ENCODE peak calls at places on chromosome 18, in seven cellular contexts. L is left lung, H is OCI-LY7, M is cardiac fibroblast, Q is astrocyte of the spinal cord, K is A549, B is right lobe of liver. J is an unnamed sample.

GRCh38 chr18:49178736-49179135 is 228.0 kb upstream of the SMAD7 start:
- DNase-seq in L (no peak), H (peak), M (peak), Q (peak), K (peak), B (no peak), J (no peak)

GRCh38 chr18:75253784-75254183 is 43.2 kb downstream of the TSHZ1 start:
- DNase-seq in L (no peak), H (no peak), M (peak), Q (peak), K (no peak), B (no peak), J (no peak)

GRCh38 chr18:2641638-2642037 is 13.9 kb upstream of the SMCHD1 start:
- DNase-seq in L (no peak), H (peak), M (peak), Q (no peak), K (no peak), B (no peak), J (no peak)

GRCh38 chr18:46478796-46479195 is 178.2 kb downstream of the LOXHD1 start:
- DNase-seq in L (no peak), H (no peak), M (no peak), Q (no peak), K (no peak), B (no peak), J (no peak)

GRCh38 chr18:62883937-62884735 is 168.8 kb downstream of the PHLPP1 start:
- DNase-seq in L (no peak), H (no peak), M (no peak), Q (no peak), K (no peak), B (no peak), J (peak)

GRCh38 chr18:76398899-76399612 is 96.0 kb downstream of the ZNF516 start:
- DNase-seq in L (peak), H (peak), M (peak), Q (peak), K (peak), B (peak), J (no peak)

GRCh38 chr18:2955966-2956521 is 56.9 kb downstream of the LPIN2 start:
- DNase-seq in L (no peak), H (no peak), M (peak), Q (no peak), K (no peak), B (no peak), J (no peak)

GRCh38 chr18:711330-711692 is 1.1 kb downstream of the ENOSF1 start:
- DNase-seq in L (no peak), H (no peak), M (no peak), Q (no peak), K (peak), B (no peak), J (no peak)

GRCh38 chr18:75159238-75159518 is 49.8 kb downstream of the PTGR3 start:
- DNase-seq in L (no peak), H (no peak), M (no peak), Q (no peak), K (no peak), B (no peak), J (no peak)

GRCh38 chr18:24395049-24395780 is 2.4 kb downstream of the OSBPL1A start:
- DNase-seq in L (no peak), H (no peak), M (no peak), Q (no peak), K (no peak), B (no peak), J (no peak)

GRCh38 chr18:39675358-39675757 is 2109.8 kb upstream of the CELF4 start:
- DNase-seq in L (peak), H (no peak), M (peak), Q (peak), K (no peak), B (no peak), J (no peak)

GRCh38 chr18:2963048-2963447 is 49.9 kb downstream of the LPIN2 start:
- DNase-seq in L (no peak), H (peak), M (no peak), Q (no peak), K (no peak), B (no peak), J (no peak)

GRCh38 chr18:13455470-13455869 is 236.9 kb downstream of the LDLRAD4 start:
- DNase-seq in L (no peak), H (peak), M (no peak), Q (no peak), K (no peak), B (no peak), J (no peak)

GRCh38 chr18:48932822-48933510 is 17.8 kb downstream of the SMAD7 start:
- DNase-seq in L (no peak), H (peak), M (no peak), Q (peak), K (no peak), B (no peak), J (no peak)

GRCh38 chr18:12857991-12858544 is 26.0 kb downstream of the PTPN2 start:
- DNase-seq in L (no peak), H (no peak), M (no peak), Q (no peak), K (no peak), B (no peak), J (no peak)

GRCh38 chr18:43129946-43130523 is 14.6 kb upstream of the RIT2 start:
- DNase-seq in L (no peak), H (no peak), M (no peak), Q (peak), K (no peak), B (no peak), J (no peak)

GRCh38 chr18:9743200-9744016 is 35.3 kb downstream of the RAB31 start:
- DNase-seq in L (no peak), H (no peak), M (peak), Q (peak), K (peak), B (peak), J (no peak)

GRCh38 chr18:67966224-67966623 is 449.7 kb upstream of the DSEL start:
- DNase-seq in L (no peak), H (no peak), M (no peak), Q (no peak), K (no peak), B (no peak), J (no peak)

GRCh38 chr18:12027046-12027445 is 45.7 kb downstream of the IMPA2 start:
- DNase-seq in L (peak), H (no peak), M (no peak), Q (no peak), K (no peak), B (peak), J (no peak)

GRCh38 chr18:36653141-36653869 is 175.5 kb downstream of the TPGS2 start:
- DNase-seq in L (no peak), H (no peak), M (no peak), Q (no peak), K (no peak), B (no peak), J (no peak)

GRCh38 chr18:58953627-58954026 is 89.0 kb downstream of the ZNF532 start:
- DNase-seq in L (no peak), H (no peak), M (peak), Q (no peak), K (peak), B (peak), J (peak)

GRCh38 chr18:79490593-79491551 is 95.1 kb downstream of the NFATC1 start:
- DNase-seq in L (peak), H (no peak), M (no peak), Q (no peak), K (no peak), B (no peak), J (peak)

GRCh38 chr18:75757951-75758350 is 330.4 kb upstream of the SMIM21 start:
- DNase-seq in L (no peak), H (no peak), M (no peak), Q (no peak), K (no peak), B (no peak), J (no peak)

GRCh38 chr18:79634593-79634992 is 45.0 kb upstream of the CTDP1 start:
- DNase-seq in L (no peak), H (no peak), M (no peak), Q (no peak), K (no peak), B (no peak), J (no peak)

GRCh38 chr18:68426731-68427315 is 288.1 kb downstream of the TMX3 start:
- DNase-seq in L (no peak), H (no peak), M (no peak), Q (peak), K (no peak), B (no peak), J (no peak)

GRCh38 chr18:22314001-22314400 is 103.7 kb downstream of the CTAGE1 start:
- DNase-seq in L (no peak), H (no peak), M (peak), Q (no peak), K (no peak), B (no peak), J (no peak)

GRCh38 chr18:64019922-64020756 is 50.3 kb downstream of the SERPINB8 start:
- DNase-seq in L (no peak), H (no peak), M (no peak), Q (peak), K (no peak), B (no peak), J (no peak)

GRCh38 chr18:78743078-78743477 is 236.5 kb upstream of the SALL3 start:
- DNase-seq in L (no peak), H (no peak), M (no peak), Q (no peak), K (no peak), B (no peak), J (no peak)

GRCh38 chr18:11901826-11902438 is 6.2 kb downstream of the MPPE1 start:
- DNase-seq in L (no peak), H (no peak), M (no peak), Q (no peak), K (no peak), B (no peak), J (no peak)

GRCh38 chr18:10015941-10016819 is 102.4 kb downstream of the VAPA start:
- DNase-seq in L (no peak), H (peak), M (peak), Q (peak), K (no peak), B (no peak), J (no peak)

DNA sequence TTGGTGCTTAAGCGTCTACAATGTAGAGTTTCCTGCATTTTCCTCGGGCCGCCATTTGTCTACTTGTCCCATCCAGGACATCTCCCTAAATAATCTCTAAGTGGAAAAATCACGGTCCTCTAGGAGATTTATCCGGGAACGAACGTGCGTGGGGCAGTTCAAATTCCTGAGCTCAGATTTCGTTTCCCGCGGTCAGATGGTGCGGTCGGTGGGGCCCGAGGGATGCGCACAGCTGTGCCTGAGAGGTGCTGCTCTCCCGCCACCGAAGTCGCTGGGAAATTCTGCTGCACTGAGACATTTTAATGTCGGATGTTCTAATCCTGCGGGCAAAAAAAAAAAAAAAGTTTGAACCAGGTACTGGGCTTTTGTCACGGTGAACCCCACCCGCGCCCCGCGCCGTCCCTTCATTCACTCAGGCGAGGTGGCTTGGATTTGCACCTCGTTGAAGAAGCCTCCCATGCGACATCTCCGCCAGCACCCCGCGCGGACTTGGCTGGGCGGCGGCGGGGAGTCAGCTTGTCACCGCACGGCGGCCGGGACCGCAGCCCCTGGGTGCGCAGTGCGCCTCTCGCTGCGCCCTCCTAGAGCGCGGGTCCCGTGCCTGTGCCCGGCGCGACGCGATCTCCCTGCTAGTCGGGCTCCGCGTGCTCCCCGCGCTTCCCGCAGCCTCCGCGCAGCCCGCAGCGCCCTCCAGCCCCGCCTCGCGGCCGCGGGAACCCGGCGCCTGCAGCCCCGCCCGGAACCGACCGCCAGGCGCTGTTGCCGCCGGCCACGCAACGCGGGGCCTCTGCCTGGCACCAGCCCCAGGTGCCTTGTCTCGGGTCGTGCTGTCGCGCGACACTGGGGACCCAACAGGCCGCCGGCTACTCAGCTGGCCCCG is 192.0 kb upstream of the TCF4 start:
- DNase-seq in L (peak), H (peak), M (peak), Q (peak), K (no peak), B (peak), J (no peak)
- H3K4me3 ChIP-seq in L (peak), H (peak), M (peak), Q (peak), K (peak), B (peak), J (no peak)

GRCh38 chr18:34494359-34494696 is 215.8 kb upstream of the DTNA start:
- DNase-seq in L (no peak), H (no peak), M (no peak), Q (no peak), K (no peak), B (peak), J (no peak)
- H3K4me3 ChIP-seq in L (peak), H (no peak), M (no peak), Q (peak), K (no peak), B (peak), J (peak)

DNA sequence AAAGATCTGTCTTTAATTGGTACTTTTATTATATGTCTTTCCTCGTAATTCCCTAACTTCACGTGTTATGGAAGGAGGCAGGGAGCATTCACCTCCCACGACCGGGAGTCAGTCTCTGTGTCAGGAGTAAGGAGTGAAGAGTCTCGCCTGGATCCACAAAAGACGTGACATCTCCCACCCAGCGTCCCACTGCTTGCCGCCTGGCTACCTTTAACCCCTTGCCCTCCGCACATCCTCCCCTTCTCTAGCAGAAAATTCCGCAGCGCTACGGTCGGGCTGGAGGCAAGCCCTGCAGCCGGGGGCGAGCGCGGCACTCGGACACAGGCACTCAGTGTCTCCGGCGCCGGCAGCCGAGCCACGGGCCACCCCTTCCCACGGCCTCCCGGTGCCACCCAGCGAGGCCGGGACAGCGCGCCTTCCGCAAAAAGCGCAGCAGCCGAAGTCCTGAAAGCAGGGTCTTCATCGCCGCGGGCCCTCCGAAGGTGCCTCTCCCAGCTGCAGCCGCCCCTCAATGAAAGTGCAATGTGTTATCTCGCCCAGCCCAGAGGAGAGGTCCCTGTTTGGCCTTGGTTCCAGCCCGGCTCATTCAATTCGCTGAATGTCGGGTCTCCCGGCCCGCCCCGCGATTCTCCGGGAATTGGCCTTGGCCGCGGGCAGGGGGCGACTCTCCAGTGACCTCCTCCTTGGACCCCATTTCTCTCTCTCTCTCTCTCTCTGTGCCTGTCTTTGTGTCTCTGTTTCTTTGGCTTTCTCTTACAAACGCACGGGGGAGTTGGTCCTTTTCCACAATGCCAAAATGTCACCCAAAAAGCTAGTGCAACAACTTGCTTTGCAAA is 1.2 kb downstream of the DLGAP1 start:
- DNase-seq in L (no peak), H (no peak), M (no peak), Q (no peak), K (no peak), B (peak), J (no peak)
- H3K4me3 ChIP-seq in L (peak), H (no peak), M (peak), Q (peak), K (no peak), B (no peak), J (no peak)

DNA sequence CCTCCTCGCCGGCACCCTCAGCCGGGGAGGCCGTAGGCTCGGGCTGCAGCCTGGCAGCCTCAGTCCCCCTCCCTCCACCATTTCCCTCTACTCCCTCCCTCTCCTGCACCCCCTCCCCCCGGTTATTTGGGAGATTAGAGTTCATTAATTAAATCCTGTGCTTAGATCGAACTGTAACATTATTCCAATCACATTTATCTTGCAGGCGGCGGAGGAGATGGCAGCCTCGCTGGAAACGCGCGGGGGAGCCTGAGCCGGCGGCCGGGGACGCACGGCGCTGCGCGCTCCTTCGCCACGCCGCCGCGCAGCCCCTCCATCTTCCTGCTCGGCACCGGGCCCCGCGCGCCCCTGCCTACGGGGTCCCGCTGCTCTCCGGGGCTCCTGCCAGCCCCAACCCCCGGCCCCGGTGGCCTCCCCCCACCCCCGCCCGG is at the start of gene ST8SIA3:
- DNase-seq in L (no peak), H (no peak), M (no peak), Q (no peak), K (no peak), B (no peak), J (no peak)
- H3K4me3 ChIP-seq in L (no peak), H (no peak), M (no peak), Q (no peak), K (no peak), B (no peak), J (no peak)

GRCh38 chr18:51194604-51195003 is 2.9 kb downstream of the MEX3C start:
- DNase-seq in L (no peak), H (no peak), M (peak), Q (no peak), K (no peak), B (no peak), J (no peak)
- H3K4me3 ChIP-seq in L (peak), H (peak), M (peak), Q (peak), K (peak), B (no peak), J (peak)

DNA sequence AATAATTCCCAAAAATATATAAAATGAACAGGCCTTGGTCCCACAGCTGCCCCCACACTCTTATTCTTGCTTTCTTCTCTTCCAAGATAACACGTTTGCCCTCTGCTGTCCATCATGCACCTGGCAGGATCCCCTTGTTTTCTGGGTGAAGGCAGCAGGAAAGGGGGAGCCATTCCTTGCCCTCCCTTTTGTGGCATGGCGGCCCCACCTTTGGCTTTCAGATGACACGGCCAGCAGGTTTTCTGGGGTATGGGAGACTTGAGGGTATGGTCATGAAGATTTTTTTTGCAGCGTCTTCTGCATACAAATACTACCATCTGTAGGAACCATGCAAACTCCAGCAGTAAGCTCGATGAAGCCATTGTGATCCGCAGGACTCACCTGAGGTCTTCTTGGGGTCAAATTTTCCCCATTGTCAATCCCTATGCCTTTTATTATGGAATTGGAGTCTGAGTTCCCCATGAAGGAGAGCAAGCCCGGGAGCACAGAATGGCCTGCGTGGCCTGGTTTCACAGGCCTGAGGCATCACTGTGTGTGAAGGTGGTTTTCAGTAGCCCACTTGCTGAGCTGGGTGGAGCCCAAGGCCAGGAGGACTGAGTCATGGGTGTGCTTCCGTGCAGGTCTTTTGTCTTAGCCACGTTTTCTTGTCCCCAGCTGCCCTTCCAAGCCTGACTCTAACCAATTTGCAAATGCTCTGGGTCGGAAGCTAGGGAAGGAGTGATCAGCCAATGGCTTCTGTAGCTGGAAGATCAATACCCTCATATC is 118.9 kb downstream of the MAPK4 start:
- DNase-seq in L (no peak), H (no peak), M (no peak), Q (no peak), K (no peak), B (no peak), J (no peak)
- H3K4me3 ChIP-seq in L (no peak), H (no peak), M (no peak), Q (no peak), K (no peak), B (no peak), J (no peak)

GRCh38 chr18:26575865-26576217 is 27.5 kb upstream of the KCTD1 start:
- DNase-seq in L (no peak), H (no peak), M (no peak), Q (no peak), K (no peak), B (no peak), J (no peak)
- H3K4me3 ChIP-seq in L (peak), H (no peak), M (no peak), Q (no peak), K (peak), B (no peak), J (no peak)

GRCh38 chr18:31508781-31509180 is 10.8 kb downstream of the DSG2 start:
- DNase-seq in L (no peak), H (no peak), M (no peak), Q (no peak), K (no peak), B (no peak), J (no peak)
- H3K4me3 ChIP-seq in L (no peak), H (no peak), M (no peak), Q (no peak), K (no peak), B (no peak), J (no peak)

J was measured in LNCaP clone FGC.